ENCODE peak calls at places on chromosomes 13 and 19, in eight cellular contexts. One of them, this sample, is unnamed.

GRCh38 chr19:40398417-40399056 is 8.6 kb upstream of the HIPK4 start:
- DNase-seq in dorsolateral prefrontal cortex: no peak
- DNase-seq in psoas muscle: no peak
- DNase-seq in PC-9: no peak
- DNase-seq in tibial artery: no peak
- DNase-seq in lower lobe of right lung: peak
- DNase-seq in neural progenitor cell: peak
- DNase-seq in body of pancreas: no peak
- DNase-seq in this sample: peak

GRCh38 chr19:31505596-31505910 is 156.3 kb upstream of the TSHZ3 start:
- DNase-seq in dorsolateral prefrontal cortex: no peak
- DNase-seq in psoas muscle: no peak
- DNase-seq in PC-9: no peak
- DNase-seq in tibial artery: no peak
- DNase-seq in lower lobe of right lung: no peak
- DNase-seq in neural progenitor cell: no peak
- DNase-seq in body of pancreas: no peak
- DNase-seq in this sample: no peak

GRCh38 chr13:110045202-110045601 is 258.8 kb upstream of the IRS2 start:
- DNase-seq in dorsolateral prefrontal cortex: no peak
- DNase-seq in psoas muscle: no peak
- DNase-seq in PC-9: no peak
- DNase-seq in tibial artery: no peak
- DNase-seq in lower lobe of right lung: no peak
- DNase-seq in neural progenitor cell: no peak
- DNase-seq in body of pancreas: no peak
- DNase-seq in this sample: no peak

GRCh38 chr19:14475251-14476073 is at the start of gene PTGER1:
- DNase-seq in dorsolateral prefrontal cortex: no peak
- DNase-seq in psoas muscle: no peak
- DNase-seq in PC-9: peak
- DNase-seq in tibial artery: no peak
- DNase-seq in lower lobe of right lung: no peak
- DNase-seq in neural progenitor cell: peak
- DNase-seq in body of pancreas: no peak
- DNase-seq in this sample: no peak

GRCh38 chr13:75829874-75830273 is 193.7 kb downstream of the LMO7 start:
- DNase-seq in dorsolateral prefrontal cortex: no peak
- DNase-seq in psoas muscle: no peak
- DNase-seq in PC-9: no peak
- DNase-seq in tibial artery: no peak
- DNase-seq in lower lobe of right lung: no peak
- DNase-seq in neural progenitor cell: no peak
- DNase-seq in body of pancreas: no peak
- DNase-seq in this sample: no peak

GRCh38 chr19:29326351-29326750 is 113.4 kb upstream of the UQCRFS1 start:
- DNase-seq in dorsolateral prefrontal cortex: no peak
- DNase-seq in psoas muscle: no peak
- DNase-seq in PC-9: no peak
- DNase-seq in tibial artery: no peak
- DNase-seq in lower lobe of right lung: no peak
- DNase-seq in neural progenitor cell: no peak
- DNase-seq in body of pancreas: no peak
- DNase-seq in this sample: no peak

GRCh38 chr13:75437582-75438318 is 44.2 kb downstream of the TBC1D4 start:
- DNase-seq in dorsolateral prefrontal cortex: no peak
- DNase-seq in psoas muscle: no peak
- DNase-seq in PC-9: no peak
- DNase-seq in tibial artery: no peak
- DNase-seq in lower lobe of right lung: no peak
- DNase-seq in neural progenitor cell: peak
- DNase-seq in body of pancreas: no peak
- DNase-seq in this sample: no peak

GRCh38 chr19:42092350-42092749 is 16.4 kb downstream of the ZNF574 start:
- DNase-seq in dorsolateral prefrontal cortex: no peak
- DNase-seq in psoas muscle: no peak
- DNase-seq in PC-9: peak
- DNase-seq in tibial artery: no peak
- DNase-seq in lower lobe of right lung: no peak
- DNase-seq in neural progenitor cell: no peak
- DNase-seq in body of pancreas: no peak
- DNase-seq in this sample: no peak

DNA sequence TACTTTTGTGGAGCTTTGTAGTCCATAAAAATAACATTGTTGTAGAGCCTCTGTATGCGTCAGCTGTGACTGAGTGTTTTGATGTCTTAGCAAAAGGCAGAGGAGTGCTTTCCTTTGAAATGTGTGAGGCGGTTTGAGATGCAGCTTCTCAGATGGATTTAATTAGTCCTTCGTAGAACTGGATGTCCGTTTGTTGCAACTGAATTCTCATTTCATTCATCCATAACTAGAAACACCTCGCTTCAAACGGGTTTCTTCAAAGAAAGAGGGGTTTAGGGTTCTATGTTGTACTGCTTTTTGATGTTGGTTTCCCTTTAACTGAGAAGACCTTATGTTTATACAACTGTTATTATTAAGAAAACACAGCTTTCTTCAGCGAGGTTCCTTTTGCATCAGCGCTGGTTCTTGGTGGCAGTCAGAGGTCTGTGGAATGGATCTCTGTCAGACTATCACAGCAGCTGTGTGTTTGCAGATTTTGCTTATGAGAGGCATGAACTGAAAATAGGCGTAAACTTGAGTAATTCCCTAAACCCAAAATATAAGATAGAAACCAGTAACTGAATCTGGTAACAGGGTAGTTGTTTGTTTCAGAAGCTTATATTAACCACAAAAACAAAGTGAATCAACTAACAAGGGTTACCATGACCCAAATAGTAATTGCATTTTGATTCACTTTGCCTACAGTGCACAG is 194.4 kb downstream of the GGACT start:
- DNase-seq in dorsolateral prefrontal cortex: no peak
- DNase-seq in psoas muscle: no peak
- DNase-seq in PC-9: no peak
- DNase-seq in tibial artery: no peak
- DNase-seq in lower lobe of right lung: no peak
- DNase-seq in neural progenitor cell: no peak
- DNase-seq in body of pancreas: no peak
- DNase-seq in this sample: no peak
- H3K27ac ChIP-seq in dorsolateral prefrontal cortex: no peak
- H3K27ac ChIP-seq in psoas muscle: peak
- H3K27ac ChIP-seq in PC-9: peak
- H3K27ac ChIP-seq in tibial artery: no peak
- H3K27ac ChIP-seq in lower lobe of right lung: no peak
- H3K27ac ChIP-seq in neural progenitor cell: peak
- H3K27ac ChIP-seq in body of pancreas: no peak
- H3K27ac ChIP-seq in this sample: no peak

DNA sequence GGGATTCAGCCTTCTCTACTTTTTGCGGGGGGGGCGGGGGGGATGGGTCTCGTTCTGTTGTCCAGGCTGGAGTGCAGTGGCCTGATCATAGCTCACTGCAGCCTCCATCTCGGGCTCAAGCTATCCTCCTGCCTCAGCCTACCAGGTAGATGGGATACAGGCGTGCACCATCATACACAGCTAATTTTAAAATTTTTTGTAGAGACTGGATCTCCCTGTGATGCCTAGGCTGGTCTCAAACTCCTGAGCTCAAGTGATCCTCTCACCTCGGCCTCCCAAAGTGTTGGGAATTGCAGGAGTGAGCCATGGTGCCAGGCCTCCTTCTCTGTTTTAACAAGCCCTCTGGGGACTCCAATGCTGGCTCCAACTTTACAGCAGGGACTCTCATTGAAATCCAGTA is 569 bp upstream of the ZNF792 start:
- DNase-seq in dorsolateral prefrontal cortex: no peak
- DNase-seq in psoas muscle: no peak
- DNase-seq in PC-9: no peak
- DNase-seq in tibial artery: no peak
- DNase-seq in lower lobe of right lung: no peak
- DNase-seq in neural progenitor cell: no peak
- DNase-seq in body of pancreas: no peak
- DNase-seq in this sample: no peak
- H3K27ac ChIP-seq in dorsolateral prefrontal cortex: no peak
- H3K27ac ChIP-seq in psoas muscle: no peak
- H3K27ac ChIP-seq in PC-9: no peak
- H3K27ac ChIP-seq in tibial artery: no peak
- H3K27ac ChIP-seq in lower lobe of right lung: no peak
- H3K27ac ChIP-seq in neural progenitor cell: no peak
- H3K27ac ChIP-seq in body of pancreas: no peak
- H3K27ac ChIP-seq in this sample: no peak

GRCh38 chr19:3451451-3451866 is 28.9 kb downstream of the SMIM24 start:
- DNase-seq in dorsolateral prefrontal cortex: no peak
- DNase-seq in psoas muscle: peak
- DNase-seq in PC-9: peak
- DNase-seq in tibial artery: no peak
- DNase-seq in lower lobe of right lung: no peak
- DNase-seq in neural progenitor cell: no peak
- DNase-seq in body of pancreas: no peak
- DNase-seq in this sample: no peak

GRCh38 chr19:3453840-3454239 is 26.5 kb downstream of the SMIM24 start:
- DNase-seq in dorsolateral prefrontal cortex: no peak
- DNase-seq in psoas muscle: peak
- DNase-seq in PC-9: no peak
- DNase-seq in tibial artery: no peak
- DNase-seq in lower lobe of right lung: no peak
- DNase-seq in neural progenitor cell: no peak
- DNase-seq in body of pancreas: no peak
- DNase-seq in this sample: no peak

GRCh38 chr19:3448616-3449334 is 31.6 kb downstream of the SMIM24 start:
- DNase-seq in dorsolateral prefrontal cortex: no peak
- DNase-seq in psoas muscle: no peak
- DNase-seq in PC-9: no peak
- DNase-seq in tibial artery: no peak
- DNase-seq in lower lobe of right lung: no peak
- DNase-seq in neural progenitor cell: no peak
- DNase-seq in body of pancreas: no peak
- DNase-seq in this sample: no peak

GRCh38 chr19:3452456-3453068 is 27.8 kb downstream of the SMIM24 start:
- DNase-seq in dorsolateral prefrontal cortex: no peak
- DNase-seq in psoas muscle: no peak
- DNase-seq in PC-9: no peak
- DNase-seq in tibial artery: no peak
- DNase-seq in lower lobe of right lung: no peak
- DNase-seq in neural progenitor cell: no peak
- DNase-seq in body of pancreas: no peak
- DNase-seq in this sample: no peak

GRCh38 chr19:3450796-3451411 is 29.4 kb downstream of the SMIM24 start:
- DNase-seq in dorsolateral prefrontal cortex: peak
- DNase-seq in psoas muscle: peak
- DNase-seq in PC-9: peak
- DNase-seq in tibial artery: peak
- DNase-seq in lower lobe of right lung: peak
- DNase-seq in neural progenitor cell: no peak
- DNase-seq in body of pancreas: peak
- DNase-seq in this sample: no peak
- H3K27ac ChIP-seq in dorsolateral prefrontal cortex: peak
- H3K27ac ChIP-seq in psoas muscle: peak
- H3K27ac ChIP-seq in PC-9: peak
- H3K27ac ChIP-seq in tibial artery: peak
- H3K27ac ChIP-seq in lower lobe of right lung: peak
- H3K27ac ChIP-seq in neural progenitor cell: no peak
- H3K27ac ChIP-seq in body of pancreas: peak
- H3K27ac ChIP-seq in this sample: no peak

GRCh38 chr19:54162241-54162805 is 2.8 kb upstream of the LENG1 start:
- DNase-seq in dorsolateral prefrontal cortex: peak
- DNase-seq in psoas muscle: peak
- DNase-seq in PC-9: peak
- DNase-seq in tibial artery: peak
- DNase-seq in lower lobe of right lung: peak
- DNase-seq in neural progenitor cell: peak
- DNase-seq in body of pancreas: peak
- DNase-seq in this sample: no peak

GRCh38 chr19:54165222-54165621 is 5.7 kb upstream of the LENG1 start:
- DNase-seq in dorsolateral prefrontal cortex: no peak
- DNase-seq in psoas muscle: no peak
- DNase-seq in PC-9: no peak
- DNase-seq in tibial artery: no peak
- DNase-seq in lower lobe of right lung: no peak
- DNase-seq in neural progenitor cell: no peak
- DNase-seq in body of pancreas: no peak
- DNase-seq in this sample: no peak

GRCh38 chr19:54160948-54161347 is 1.4 kb upstream of the LENG1 start:
- DNase-seq in dorsolateral prefrontal cortex: no peak
- DNase-seq in psoas muscle: no peak
- DNase-seq in PC-9: peak
- DNase-seq in tibial artery: no peak
- DNase-seq in lower lobe of right lung: no peak
- DNase-seq in neural progenitor cell: no peak
- DNase-seq in body of pancreas: no peak
- DNase-seq in this sample: no peak

GRCh38 chr19:54164369-54165068 is 5.0 kb upstream of the LENG1 start:
- DNase-seq in dorsolateral prefrontal cortex: no peak
- DNase-seq in psoas muscle: peak
- DNase-seq in PC-9: peak
- DNase-seq in tibial artery: peak
- DNase-seq in lower lobe of right lung: peak
- DNase-seq in neural progenitor cell: peak
- DNase-seq in body of pancreas: peak
- DNase-seq in this sample: no peak

GRCh38 chr19:54162884-54163283 is 3.4 kb upstream of the LENG1 start:
- DNase-seq in dorsolateral prefrontal cortex: no peak
- DNase-seq in psoas muscle: no peak
- DNase-seq in PC-9: peak
- DNase-seq in tibial artery: no peak
- DNase-seq in lower lobe of right lung: no peak
- DNase-seq in neural progenitor cell: no peak
- DNase-seq in body of pancreas: no peak
- DNase-seq in this sample: no peak
- H3K27ac ChIP-seq in dorsolateral prefrontal cortex: no peak
- H3K27ac ChIP-seq in psoas muscle: no peak
- H3K27ac ChIP-seq in PC-9: no peak
- H3K27ac ChIP-seq in tibial artery: no peak
- H3K27ac ChIP-seq in lower lobe of right lung: peak
- H3K27ac ChIP-seq in neural progenitor cell: no peak
- H3K27ac ChIP-seq in body of pancreas: peak
- H3K27ac ChIP-seq in this sample: no peak

GRCh38 chr19:9407827-9408226 is 27.5 kb downstream of the ZNF266 start:
- DNase-seq in dorsolateral prefrontal cortex: no peak
- DNase-seq in psoas muscle: no peak
- DNase-seq in PC-9: no peak
- DNase-seq in tibial artery: no peak
- DNase-seq in lower lobe of right lung: no peak
- DNase-seq in neural progenitor cell: no peak
- DNase-seq in body of pancreas: no peak
- DNase-seq in this sample: no peak
- H3K27ac ChIP-seq in dorsolateral prefrontal cortex: no peak
- H3K27ac ChIP-seq in psoas muscle: no peak
- H3K27ac ChIP-seq in PC-9: no peak
- H3K27ac ChIP-seq in tibial artery: no peak
- H3K27ac ChIP-seq in lower lobe of right lung: no peak
- H3K27ac ChIP-seq in neural progenitor cell: no peak
- H3K27ac ChIP-seq in body of pancreas: no peak
- H3K27ac ChIP-seq in this sample: no peak

GRCh38 chr13:41547253-41548000 is 90.1 kb downstream of the RGCC start:
- DNase-seq in dorsolateral prefrontal cortex: peak
- DNase-seq in psoas muscle: peak
- DNase-seq in PC-9: no peak
- DNase-seq in tibial artery: peak
- DNase-seq in lower lobe of right lung: no peak
- DNase-seq in neural progenitor cell: no peak
- DNase-seq in body of pancreas: peak
- DNase-seq in this sample: peak
- H3K27ac ChIP-seq in dorsolateral prefrontal cortex: peak
- H3K27ac ChIP-seq in psoas muscle: no peak
- H3K27ac ChIP-seq in PC-9: no peak
- H3K27ac ChIP-seq in tibial artery: peak
- H3K27ac ChIP-seq in lower lobe of right lung: peak
- H3K27ac ChIP-seq in neural progenitor cell: no peak
- H3K27ac ChIP-seq in body of pancreas: peak
- H3K27ac ChIP-seq in this sample: peak

GRCh38 chr19:6020166-6020967 is 42.4 kb upstream of the RANBP3 start:
- DNase-seq in dorsolateral prefrontal cortex: no peak
- DNase-seq in psoas muscle: peak
- DNase-seq in PC-9: no peak
- DNase-seq in tibial artery: no peak
- DNase-seq in lower lobe of right lung: peak
- DNase-seq in neural progenitor cell: no peak
- DNase-seq in body of pancreas: peak
- DNase-seq in this sample: no peak
- H3K27ac ChIP-seq in dorsolateral prefrontal cortex: no peak
- H3K27ac ChIP-seq in psoas muscle: no peak
- H3K27ac ChIP-seq in PC-9: no peak
- H3K27ac ChIP-seq in tibial artery: no peak
- H3K27ac ChIP-seq in lower lobe of right lung: no peak
- H3K27ac ChIP-seq in neural progenitor cell: no peak
- H3K27ac ChIP-seq in body of pancreas: no peak
- H3K27ac ChIP-seq in this sample: no peak

This sample was measured in caudate nucleus.